ENCODE peak calls at places on chromosomes 2 and 18, in seven cellular contexts. S is astrocyte of the spinal cord; A is colonic mucosa; X is CD8-positive, alpha-beta T cell; W is heart right ventricle; J is hepatocyte; I is fibroblast of mammary gland. E is an unnamed sample.

GRCh38 chr2:95258271-95258670 is 16.0 kb upstream of the PROM2 start:
- DNase-seq in S (no peak), I (peak), W (no peak), J (no peak), A (no peak), X (no peak), E (no peak)

GRCh38 chr18:38539373-38539772 is 973.8 kb upstream of the CELF4 start:
- DNase-seq in W (no peak), A (no peak), I (no peak), X (no peak), S (no peak), J (no peak), E (no peak)

GRCh38 chr18:4319738-4320677 is 135.1 kb downstream of the DLGAP1 start:
- DNase-seq in A (no peak), I (no peak), S (no peak), J (no peak), W (no peak), X (no peak), E (no peak)

GRCh38 chr2:2769481-2770431 is 438.7 kb upstream of the MYT1L start:
- DNase-seq in W (peak), A (peak), S (no peak), X (no peak), J (no peak), I (no peak), E (no peak)

GRCh38 chr18:46067431-46068007 is 4.5 kb downstream of the PSTPIP2 start:
- DNase-seq in S (peak), A (no peak), J (no peak), X (no peak), W (no peak), I (peak), E (peak)

GRCh38 chr2:129857200-129857599 is 122.3 kb upstream of the RAB6C start:
- DNase-seq in J (no peak), S (no peak), A (no peak), X (no peak), I (no peak), W (peak), E (no peak)

GRCh38 chr2:236633764-236634163 is 64.1 kb downstream of the ACKR3 start:
- DNase-seq in X (no peak), W (no peak), A (no peak), S (no peak), J (no peak), I (no peak), E (no peak)

GRCh38 chr2:15943914-15944313 is 3.6 kb downstream of the MYCN start:
- DNase-seq in A (peak), W (no peak), X (no peak), S (no peak), I (no peak), J (peak), E (no peak)

GRCh38 chr2:117785740-117786139 is 28.8 kb upstream of the DDX18 start:
- DNase-seq in X (no peak), I (peak), A (peak), J (peak), S (peak), W (no peak), E (peak)

GRCh38 chr18:43279015-43279758 is 1.9 kb upstream of the SYT4 start:
- DNase-seq in S (peak), J (peak), X (no peak), W (no peak), A (no peak), I (peak), E (no peak)

GRCh38 chr18:48889115-48889941 is 61.4 kb downstream of the SMAD7 start:
- DNase-seq in W (peak), S (no peak), A (no peak), I (no peak), J (peak), X (no peak), E (peak)

GRCh38 chr2:46850742-46851141 is 64.9 kb downstream of the MCFD2 start:
- DNase-seq in A (peak), W (no peak), S (peak), J (peak), X (no peak), I (peak), E (peak)

GRCh38 chr2:241548451-241548835 is 10.1 kb upstream of the BOK start:
- DNase-seq in S (no peak), J (no peak), A (no peak), W (no peak), I (no peak), X (no peak), E (no peak)

GRCh38 chr2:241545113-241545512 is 13.4 kb upstream of the BOK start:
- DNase-seq in X (no peak), A (no peak), W (no peak), S (peak), J (no peak), I (peak), E (peak)

GRCh38 chr2:241547781-241548450 is 10.6 kb upstream of the BOK start:
- DNase-seq in A (no peak), X (no peak), W (no peak), J (no peak), I (no peak), S (no peak), E (no peak)

GRCh38 chr2:241546771-241547498 is 11.6 kb upstream of the BOK start:
- DNase-seq in X (no peak), A (no peak), S (peak), W (no peak), J (peak), I (peak), E (peak)

GRCh38 chr2:241545523-241546473 is 12.7 kb upstream of the BOK start:
- DNase-seq in J (no peak), X (no peak), I (no peak), A (no peak), S (no peak), W (no peak), E (no peak)
- H3K4me3 ChIP-seq in J (no peak), X (no peak), I (no peak), A (no peak), S (no peak), W (no peak), E (no peak)

GRCh38 chr2:179440642-179441251 is 176.1 kb upstream of the SESTD1 start:
- DNase-seq in X (no peak), A (no peak), J (peak), I (peak), S (peak), W (no peak), E (peak)
- TF ChIP-seq CTCF in X (peak), A (peak), J (peak), I (peak), S (peak), W (peak), E (peak)

DNA sequence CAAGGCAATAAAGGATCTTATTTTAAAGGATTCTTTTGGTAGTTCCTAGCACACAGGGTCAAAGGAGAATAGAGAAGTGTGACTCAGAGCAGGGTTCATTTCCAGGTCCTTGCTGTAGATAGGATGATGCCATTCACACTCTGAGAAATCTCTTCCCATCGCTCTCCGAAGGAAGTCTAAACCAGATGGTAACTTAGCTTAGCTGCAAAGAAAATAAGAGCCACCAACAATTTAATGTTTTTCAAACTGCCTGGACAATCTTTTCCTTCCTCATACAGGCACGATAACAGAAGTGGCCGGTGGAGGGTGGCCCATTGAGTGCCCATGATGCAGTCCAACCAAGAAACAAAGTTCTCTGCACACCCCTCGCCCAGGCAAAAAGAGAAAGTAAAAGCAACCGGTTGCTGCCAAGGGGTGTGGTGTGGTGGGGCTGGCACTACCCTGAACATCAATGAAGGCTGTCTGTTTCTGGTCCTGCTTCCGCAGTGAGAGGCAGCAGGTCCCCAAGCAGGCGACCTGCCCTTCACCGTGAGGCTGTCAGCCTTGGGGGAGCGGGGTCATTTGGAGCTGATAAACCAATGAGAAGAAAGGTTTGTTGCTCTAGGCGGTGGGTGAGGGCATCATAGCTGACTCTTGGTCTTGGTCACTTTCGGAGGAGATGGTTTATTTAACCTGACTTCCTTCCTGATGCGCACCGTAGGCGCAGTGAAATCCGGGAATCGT is 105.6 kb upstream of the CD302 start:
- DNase-seq in X (peak), J (no peak), I (peak), S (peak), W (peak), A (peak), E (peak)
- H3K4me3 ChIP-seq in X (peak), J (no peak), I (no peak), S (peak), W (peak), A (peak), E (peak)

GRCh38 chr2:153433403-153433802 is 45.2 kb downstream of the RPRM start:
- DNase-seq in I (no peak), X (no peak), A (no peak), J (no peak), S (no peak), W (no peak), E (no peak)

GRCh38 chr2:153432381-153432780 is 46.2 kb downstream of the RPRM start:
- DNase-seq in I (no peak), S (no peak), A (no peak), J (no peak), W (no peak), X (no peak), E (no peak)

GRCh38 chr2:153431114-153431513 is 47.4 kb downstream of the RPRM start:
- DNase-seq in X (no peak), I (no peak), W (no peak), A (no peak), J (no peak), S (no peak), E (no peak)
- TF ChIP-seq CTCF in X (no peak), I (no peak), W (no peak), A (no peak), J (no peak), S (no peak), E (no peak)

GRCh38 chr18:58056847-58057246 is 12.8 kb downstream of the NEDD4L start:
- DNase-seq in W (no peak), X (no peak), S (no peak), I (no peak), A (no peak), J (no peak), E (no peak)

GRCh38 chr18:58051765-58052460 is 7.9 kb downstream of the NEDD4L start:
- DNase-seq in W (no peak), A (no peak), J (no peak), S (peak), X (no peak), I (peak), E (no peak)

GRCh38 chr18:58052960-58053359 is 8.9 kb downstream of the NEDD4L start:
- DNase-seq in J (no peak), I (no peak), S (no peak), X (no peak), A (no peak), W (no peak), E (no peak)

GRCh38 chr18:58056159-58056558 is 12.1 kb downstream of the NEDD4L start:
- DNase-seq in I (no peak), S (no peak), X (no peak), J (no peak), W (no peak), A (no peak), E (no peak)

DNA sequence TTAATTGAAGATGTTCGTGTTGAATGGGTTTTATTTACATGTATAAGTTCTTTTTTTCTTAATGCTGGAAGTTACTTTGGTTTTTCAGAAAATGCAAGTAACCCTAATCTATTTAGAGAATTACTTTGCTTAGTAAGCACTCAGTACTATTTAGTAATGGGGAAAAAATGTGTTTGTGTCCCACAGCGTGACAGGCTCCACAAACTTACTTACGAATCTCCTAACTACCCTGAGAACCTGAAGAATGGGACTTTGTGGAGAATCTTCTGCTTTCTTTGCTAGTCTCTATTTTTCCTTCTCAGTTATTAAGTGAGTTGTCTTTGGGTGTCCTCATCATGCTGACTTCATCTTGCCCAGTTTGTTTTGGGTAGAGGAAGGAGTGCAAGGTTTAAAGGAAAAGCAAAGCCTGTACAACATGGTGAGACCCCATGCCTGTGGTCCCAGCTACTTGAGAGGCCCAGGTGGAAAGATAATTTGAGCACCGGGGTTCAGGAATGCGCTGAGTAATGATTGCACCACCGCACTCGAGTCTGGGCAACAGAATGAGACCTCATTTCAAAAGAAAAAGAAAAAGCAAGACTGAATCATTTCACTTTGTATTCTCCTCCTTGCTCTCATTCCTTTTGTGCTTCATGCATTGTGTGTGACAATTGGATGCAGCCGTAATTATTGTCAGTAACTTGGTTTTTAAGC is 10.2 kb downstream of the NEDD4L start:
- DNase-seq in X (no peak), I (peak), W (no peak), A (no peak), S (peak), J (peak), E (peak)
- H3K4me3 ChIP-seq in X (no peak), I (no peak), W (no peak), A (no peak), S (no peak), J (no peak), E (no peak)